ENCODE peak calls at places on chromosomes 6 and 20, in ten cellular contexts. S is sciatic nerve; W is LoVo; R is AG09309; O is NCI-H1092 treated with DMSO at 0.1 percent for 48 hours; V is CD8-positive, alpha-beta memory T cell; L is AG08395; U is HS-5; Z is activated T-cell treated with anti-CD3 and anti-CD28 coated beads for 24 hours; D is iPS DF 6.9. B is an unnamed sample.

GRCh38 chr6:54515713-54516112 is 207.5 kb downstream of the TINAG start:
- DNase-seq in V (no peak), W (no peak), O (no peak), R (no peak), D (no peak), L (no peak), Z (no peak), U (no peak), S (no peak), B (no peak)

GRCh38 chr6:166473886-166474596 is 91.3 kb upstream of the MPC1 start:
- DNase-seq in L (no peak), D (no peak), R (no peak), U (no peak), W (no peak), S (no peak), Z (no peak), V (no peak), O (no peak), B (no peak)

GRCh38 chr6:74114428-74114827 is 418.4 kb downstream of the CD109 start:
- DNase-seq in D (no peak), O (no peak), L (no peak), Z (no peak), S (no peak), U (no peak), V (no peak), R (no peak), W (no peak), B (no peak)

GRCh38 chr20:25039697-25040437 is 18.1 kb downstream of the ACSS1 start:
- DNase-seq in L (peak), D (no peak), W (no peak), R (no peak), V (no peak), S (peak), U (no peak), O (peak), Z (no peak), B (no peak)

GRCh38 chr6:33851959-33852358 is 48.2 kb upstream of the MLN start:
- DNase-seq in S (no peak), D (peak), U (no peak), L (peak), V (peak), R (no peak), W (no peak), Z (no peak), O (no peak), B (peak)

GRCh38 chr6:25956231-25956630 is 6.4 kb upstream of the TRIM38 start:
- DNase-seq in R (no peak), L (no peak), V (no peak), W (no peak), O (no peak), Z (no peak), U (no peak), D (no peak), S (no peak), B (no peak)

GRCh38 chr20:48999890-49000870 is 45.9 kb upstream of the CSE1L start:
- DNase-seq in V (no peak), R (no peak), Z (no peak), L (no peak), S (no peak), D (no peak), W (no peak), O (no peak), U (no peak), B (no peak)

GRCh38 chr6:127404594-127405178 is 54.5 kb downstream of the KIAA0408 start:
- DNase-seq in W (no peak), O (no peak), L (no peak), V (no peak), U (no peak), R (no peak), D (no peak), Z (no peak), S (no peak), B (no peak)

GRCh38 chr6:30130887-30131862 is 4.8 kb upstream of the TRIM40 start:
- DNase-seq in V (peak), D (peak), S (peak), O (peak), L (peak), W (peak), U (peak), Z (peak), R (peak), B (peak)

GRCh38 chr6:143513410-143513809 is 1.9 kb upstream of the FUCA2 start:
- DNase-seq in S (no peak), R (no peak), Z (no peak), L (no peak), D (no peak), O (peak), V (peak), W (no peak), U (no peak), B (peak)

GRCh38 chr6:2623348-2623747 is 127.4 kb downstream of the MYLK4 start:
- DNase-seq in D (no peak), O (no peak), S (no peak), V (no peak), U (no peak), R (no peak), Z (no peak), L (no peak), W (peak), B (no peak)

GRCh38 chr6:166551797-166552495 is 34.5 kb downstream of the RAMACL start:
- DNase-seq in Z (no peak), W (no peak), S (no peak), R (no peak), U (no peak), V (no peak), L (no peak), D (peak), O (no peak), B (no peak)

GRCh38 chr20:33408313-33408712 is 7.0 kb upstream of the CDK5RAP1 start:
- DNase-seq in Z (no peak), S (no peak), W (no peak), U (no peak), O (no peak), V (no peak), R (no peak), D (no peak), L (no peak), B (no peak)

GRCh38 chr6:151154418-151154817 is 85.3 kb upstream of the AKAP12 start:
- DNase-seq in D (no peak), W (peak), U (no peak), L (peak), S (no peak), V (no peak), Z (no peak), R (no peak), O (no peak), B (no peak)

GRCh38 chr6:15253107-15254073 is 7.5 kb downstream of the JARID2 start:
- DNase-seq in W (no peak), U (no peak), S (no peak), Z (no peak), O (no peak), V (no peak), L (no peak), D (no peak), R (no peak), B (no peak)

GRCh38 chr6:338815-339262 is 46.6 kb downstream of the DUSP22 start:
- DNase-seq in R (no peak), O (no peak), V (no peak), S (no peak), Z (no peak), D (no peak), U (no peak), L (no peak), W (no peak), B (no peak)

GRCh38 chr20:36574278-36575065 is 1.1 kb downstream of the TGIF2 start:
- DNase-seq in O (no peak), R (no peak), D (no peak), Z (peak), W (peak), L (no peak), V (peak), S (peak), U (no peak), B (peak)

GRCh38 chr6:33344771-33345697 is 27.5 kb upstream of the ZBTB22 start:
- DNase-seq in D (no peak), W (peak), L (peak), U (no peak), S (peak), V (peak), O (peak), R (peak), Z (peak), B (peak)

GRCh38 chr20:62303327-62304226 is 780 bp downstream of the ADRM1 start:
- DNase-seq in D (no peak), V (no peak), L (peak), S (no peak), U (no peak), W (peak), R (no peak), O (no peak), Z (no peak), B (peak)

GRCh38 chr6:30122515-30122914 is 9.6 kb upstream of the TRIM31 start:
- DNase-seq in U (no peak), R (peak), O (no peak), V (no peak), Z (no peak), W (peak), D (no peak), S (no peak), L (no peak), B (peak)

GRCh38 chr6:88985901-88986300 is 22.5 kb upstream of the RNGTT start:
- DNase-seq in D (no peak), W (no peak), R (no peak), O (no peak), U (no peak), V (no peak), Z (no peak), S (no peak), L (no peak), B (no peak)

GRCh38 chr6:6412221-6412620 is 91.8 kb upstream of the F13A1 start:
- DNase-seq in S (no peak), W (no peak), O (no peak), Z (no peak), R (no peak), D (no peak), V (no peak), L (no peak), U (no peak), B (no peak)

GRCh38 chr6:75208564-75209431 is 2.9 kb upstream of the COL12A1 start:
- DNase-seq in D (no peak), Z (peak), L (peak), V (peak), O (peak), S (peak), U (peak), W (peak), R (no peak), B (peak)

GRCh38 chr20:45010399-45010828 is 44.1 kb downstream of the STK4 start:
- DNase-seq in R (no peak), S (no peak), D (no peak), Z (no peak), V (no peak), W (no peak), L (no peak), O (no peak), U (peak), B (no peak)

GRCh38 chr6:136396908-136397307 is 107.3 kb upstream of the BCLAF1 start:
- DNase-seq in R (no peak), O (no peak), Z (no peak), U (no peak), D (no peak), V (no peak), W (no peak), S (no peak), L (no peak), B (no peak)

GRCh38 chr20:58693226-58694006 is 816 bp downstream of the NPEPL1 start:
- DNase-seq in W (no peak), O (peak), Z (no peak), D (no peak), R (no peak), S (no peak), L (no peak), V (no peak), U (no peak), B (peak)

GRCh38 chr20:4369119-4369797 is 352.5 kb upstream of the PRND start:
- DNase-seq in S (no peak), U (no peak), L (no peak), W (no peak), D (no peak), O (no peak), R (no peak), Z (no peak), V (no peak), B (no peak)

GRCh38 chr6:16681260-16681873 is 79.9 kb downstream of the ATXN1 start:
- DNase-seq in L (peak), U (peak), D (no peak), S (no peak), O (no peak), V (no peak), W (no peak), R (peak), Z (no peak), B (no peak)

GRCh38 chr6:70839286-70840266 is 117.3 kb downstream of the B3GAT2 start:
- DNase-seq in O (no peak), S (no peak), L (no peak), R (no peak), D (no peak), U (no peak), Z (no peak), W (no peak), V (no peak), B (no peak)

GRCh38 chr20:631091-631490 is 21.0 kb upstream of the TCF15 start:
- DNase-seq in W (no peak), V (no peak), Z (no peak), U (no peak), R (no peak), S (no peak), O (no peak), D (no peak), L (no peak), B (no peak)

GRCh38 chr6:147621280-147621679 is 112.8 kb downstream of the SAMD5 start:
- DNase-seq in V (no peak), U (peak), R (no peak), L (peak), S (no peak), Z (no peak), O (no peak), D (no peak), W (no peak), B (no peak)

B was measured in Calu3.